ENCODE peak calls at places on chromosome 9, in five cellular contexts. U is foreskin fibroblast, A is HFF-Myc, F is LHCN-M2, Y is NCI-H1092 treated with DMSO at 0.1 percent for 48 hours. O is an unnamed sample.

GRCh38 chr9:89021154-89021803 is 30.0 kb downstream of the S1PR3 start:
- DNase-seq in U (peak; percentile 91), A (peak; percentile 70), F (peak; percentile 85), Y (no peak), O (no peak)

GRCh38 chr9:72349240-72349639 is 15.8 kb downstream of the ZFAND5 start:
- DNase-seq in U (peak; percentile 28), A (no peak), F (no peak), Y (no peak), O (no peak)

GRCh38 chr9:700365-701282 is 140.9 kb upstream of the DMRT1 start:
- DNase-seq in U (no peak), A (no peak), F (no peak), Y (no peak), O (no peak)

GRCh38 chr9:81625969-81626368 is 63.4 kb downstream of the TLE1 start:
- DNase-seq in U (no peak), A (no peak), F (no peak), Y (no peak), O (no peak)

GRCh38 chr9:110370316-110370715 is 32.7 kb upstream of the TXNDC8 start:
- DNase-seq in U (peak; percentile 33), A (no peak), F (peak; percentile 43), Y (no peak), O (peak; percentile 15)

GRCh38 chr9:93826209-93826608 is 128.9 kb downstream of the BARX1 start:
- DNase-seq in U (no peak), A (no peak), F (no peak), Y (no peak), O (no peak)

GRCh38 chr9:93612052-93612795 is 35.8 kb downstream of the PHF2 start:
- DNase-seq in U (no peak), A (no peak), F (no peak), Y (no peak), O (no peak)

GRCh38 chr9:125233678-125234077 is 7.5 kb downstream of the HSPA5 start:
- DNase-seq in U (peak; percentile 97), A (peak; percentile 94), F (peak; percentile 98), Y (no peak), O (peak; percentile 60)

GRCh38 chr9:134055981-134056461 is 11.8 kb downstream of the BRD3 start:
- DNase-seq in U (peak; percentile 91), A (no peak), F (peak; percentile 83), Y (peak; percentile 6), O (peak; percentile 59)

GRCh38 chr9:69454327-69454726 is 129.3 kb downstream of the ENTREP1 start:
- DNase-seq in U (no peak), A (no peak), F (no peak), Y (no peak), O (no peak)

GRCh38 chr9:130741831-130742449 is 48.4 kb downstream of the EXOSC2 start:
- DNase-seq in U (peak; percentile 85), A (peak; percentile 36), F (peak; percentile 75), Y (no peak), O (peak; percentile 32)

GRCh38 chr9:115254781-115255180 is 136.8 kb upstream of the TNC start:
- DNase-seq in U (peak; percentile 21), A (no peak), F (peak; percentile 94), Y (peak; percentile 55), O (no peak)

GRCh38 chr9:115018547-115019435 is 88.4 kb upstream of the TNFSF8 start:
- DNase-seq in U (peak; percentile 71), A (no peak), F (peak; percentile 37), Y (no peak), O (no peak)

GRCh38 chr9:75892168-75892901 is 1.9 kb downstream of the PCSK5 start:
- DNase-seq in U (peak; percentile 52), A (no peak), F (peak; percentile 20), Y (peak; percentile 18), O (no peak)

GRCh38 chr9:26955222-26955903 is 849 bp upstream of the IFT74 start:
- DNase-seq in U (peak; percentile 57), A (no peak), F (peak; percentile 32), Y (peak; percentile 36), O (no peak)

GRCh38 chr9:134283111-134283515 is 43.1 kb upstream of the RXRA start:
- DNase-seq in U (peak; percentile 76), A (no peak), F (no peak), Y (peak; percentile 89), O (peak; percentile 40)

GRCh38 chr9:92719028-92719647 is 45.5 kb downstream of the BICD2 start:
- DNase-seq in U (no peak), A (no peak), F (no peak), Y (no peak), O (no peak)

GRCh38 chr9:91924090-91924489 is 25.9 kb downstream of the ROR2 start:
- DNase-seq in U (no peak), A (no peak), F (no peak), Y (no peak), O (no peak)

GRCh38 chr9:98101868-98102273 is 17.2 kb downstream of the TRIM14 start:
- DNase-seq in U (no peak), A (no peak), F (no peak), Y (peak; percentile 22), O (no peak)

O was measured in keratinocyte.